ENCODE peak calls at places on chromosomes 3 and 15, in six cellular contexts. One of them, this sample, is unnamed.

GRCh38 chr3:97882975-97883598 is 61.3 kb downstream of the CRYBG3 start:
- DNase-seq in nephron progenitor cell: no peak
- DNase-seq in B cell: no peak
- DNase-seq in hepatocyte: peak; percentile 57
- DNase-seq in CD8-positive, alpha-beta memory T cell: no peak
- DNase-seq in hypothalamus: no peak
- DNase-seq in this sample: peak; percentile 31

GRCh38 chr15:55802600-55803376 is 59.8 kb upstream of the PRTG start:
- DNase-seq in hepatocyte: no peak
- DNase-seq in B cell: no peak
- DNase-seq in nephron progenitor cell: no peak
- DNase-seq in CD8-positive, alpha-beta memory T cell: no peak
- DNase-seq in hypothalamus: no peak
- DNase-seq in this sample: no peak

GRCh38 chr3:49867871-49868321 is 1.8 kb downstream of the CAMKV start:
- DNase-seq in B cell: no peak
- DNase-seq in hepatocyte: peak; percentile 74
- DNase-seq in hypothalamus: no peak
- DNase-seq in nephron progenitor cell: peak; percentile 83
- DNase-seq in CD8-positive, alpha-beta memory T cell: no peak
- DNase-seq in this sample: peak; percentile 61

GRCh38 chr3:174100744-174101143 is 703.2 kb downstream of the NLGN1 start:
- DNase-seq in hepatocyte: no peak
- DNase-seq in CD8-positive, alpha-beta memory T cell: no peak
- DNase-seq in hypothalamus: no peak
- DNase-seq in B cell: no peak
- DNase-seq in nephron progenitor cell: no peak
- DNase-seq in this sample: peak; percentile 29

GRCh38 chr3:61646851-61647525 is 85.6 kb downstream of the PTPRG start:
- DNase-seq in hypothalamus: no peak
- DNase-seq in B cell: no peak
- DNase-seq in CD8-positive, alpha-beta memory T cell: no peak
- DNase-seq in nephron progenitor cell: no peak
- DNase-seq in hepatocyte: no peak
- DNase-seq in this sample: no peak

GRCh38 chr3:70264122-70264780 is 48.2 kb downstream of the MDFIC2 start:
- DNase-seq in CD8-positive, alpha-beta memory T cell: no peak
- DNase-seq in nephron progenitor cell: no peak
- DNase-seq in hypothalamus: no peak
- DNase-seq in B cell: no peak
- DNase-seq in hepatocyte: peak; percentile 84
- DNase-seq in this sample: no peak

GRCh38 chr15:29690765-29691475 is 131.3 kb downstream of the TJP1 start:
- DNase-seq in nephron progenitor cell: no peak
- DNase-seq in hypothalamus: no peak
- DNase-seq in CD8-positive, alpha-beta memory T cell: no peak
- DNase-seq in hepatocyte: no peak
- DNase-seq in B cell: no peak
- DNase-seq in this sample: no peak

GRCh38 chr15:70344666-70345065 is 246.9 kb upstream of the TLE3 start:
- DNase-seq in CD8-positive, alpha-beta memory T cell: no peak
- DNase-seq in hypothalamus: no peak
- DNase-seq in B cell: no peak
- DNase-seq in hepatocyte: no peak
- DNase-seq in nephron progenitor cell: no peak
- DNase-seq in this sample: no peak

GRCh38 chr15:98872777-98873176 is 134.8 kb downstream of the PGPEP1L start:
- DNase-seq in B cell: no peak
- DNase-seq in hepatocyte: no peak
- DNase-seq in hypothalamus: no peak
- DNase-seq in nephron progenitor cell: no peak
- DNase-seq in CD8-positive, alpha-beta memory T cell: no peak
- DNase-seq in this sample: no peak

GRCh38 chr3:188631291-188632010 is 477.5 kb downstream of the LPP start:
- DNase-seq in B cell: no peak
- DNase-seq in nephron progenitor cell: no peak
- DNase-seq in hepatocyte: no peak
- DNase-seq in CD8-positive, alpha-beta memory T cell: no peak
- DNase-seq in hypothalamus: no peak
- DNase-seq in this sample: peak; percentile 30

GRCh38 chr3:126373682-126374601 is 16.7 kb upstream of the KLF15 start:
- DNase-seq in B cell: no peak
- DNase-seq in nephron progenitor cell: no peak
- DNase-seq in hepatocyte: no peak
- DNase-seq in hypothalamus: no peak
- DNase-seq in CD8-positive, alpha-beta memory T cell: no peak
- DNase-seq in this sample: peak; percentile 68

GRCh38 chr3:42734263-42734860 is 31.8 kb upstream of the HHATL start:
- DNase-seq in nephron progenitor cell: no peak
- DNase-seq in B cell: no peak
- DNase-seq in hepatocyte: no peak
- DNase-seq in CD8-positive, alpha-beta memory T cell: no peak
- DNase-seq in hypothalamus: no peak
- DNase-seq in this sample: no peak

This sample was measured in AG20443.